ENCODE peak calls at places on chromosomes 2 and 18, in four cellular contexts. O is stomach, M is HCT116, Q is sigmoid colon. J is an unnamed sample.

GRCh38 chr18:55272510-55273243 is 313.4 kb upstream of the CCDC68 start:
- DNase-seq in O (no peak), M (no peak), Q (no peak), J (no peak)

GRCh38 chr2:127091148-127091547 is 15.8 kb downstream of the BIN1 start:
- DNase-seq in O (no peak), M (no peak), Q (no peak), J (no peak)

GRCh38 chr2:9958057-9958456 is 6.6 kb downstream of the GRHL1 start:
- DNase-seq in O (no peak), M (no peak), Q (no peak), J (no peak)

GRCh38 chr2:239305222-239305575 is 95.6 kb downstream of the HDAC4 start:
- DNase-seq in O (no peak), M (no peak), Q (peak), J (no peak)

GRCh38 chr18:54323970-54324369 is 33.7 kb downstream of the STARD6 start:
- DNase-seq in O (no peak), M (no peak), Q (no peak), J (no peak)

GRCh38 chr18:66329716-66330115 is 274.2 kb downstream of the CDH19 start:
- DNase-seq in O (no peak), M (no peak), Q (no peak), J (no peak)

GRCh38 chr18:79819064-79819725 is 21.5 kb downstream of the KCNG2 start:
- DNase-seq in O (peak), M (no peak), Q (no peak), J (no peak)

GRCh38 chr2:47771211-47771610 is 11.7 kb upstream of the MSH6 start:
- DNase-seq in O (no peak), M (peak), Q (no peak), J (no peak)

GRCh38 chr2:158184556-158185343 is 83.1 kb downstream of the UPP2 start:
- DNase-seq in O (no peak), M (no peak), Q (no peak), J (no peak)

GRCh38 chr18:75071484-75071785 is 137.5 kb downstream of the PTGR3 start:
- DNase-seq in O (no peak), M (no peak), Q (no peak), J (no peak)

GRCh38 chr2:181682026-181682789 is 1.9 kb upstream of the NEUROD1 start:
- DNase-seq in O (no peak), M (no peak), Q (no peak), J (no peak)

GRCh38 chr2:56191617-56192016 is 7.8 kb downstream of the CCDC85A start:
- DNase-seq in O (no peak), M (peak), Q (no peak), J (no peak)

GRCh38 chr2:64989982-64990614 is 899 bp downstream of the SLC1A4 start:
- DNase-seq in O (peak), M (no peak), Q (no peak), J (no peak)

GRCh38 chr2:119753041-119753929 is 6.4 kb upstream of the PTPN4 start:
- DNase-seq in O (no peak), M (peak), Q (no peak), J (no peak)

GRCh38 chr2:191041418-191042161 is 27.6 kb upstream of the STAT1 start:
- DNase-seq in O (no peak), M (peak), Q (no peak), J (no peak)

GRCh38 chr2:138071720-138072719 is 107.7 kb downstream of the HNMT start:
- DNase-seq in O (no peak), M (no peak), Q (no peak), J (no peak)

GRCh38 chr2:29706171-29706690 is 215.2 kb downstream of the ALK start:
- DNase-seq in O (no peak), M (no peak), Q (no peak), J (no peak)

GRCh38 chr2:178247255-178247654 is 52.9 kb downstream of the OSBPL6 start:
- DNase-seq in O (no peak), M (no peak), Q (no peak), J (no peak)

GRCh38 chr2:8118940-8119781 is 562.7 kb upstream of the ID2 start:
- DNase-seq in O (no peak), M (no peak), Q (no peak), J (no peak)

GRCh38 chr2:183000846-183001245 is 37.4 kb downstream of the NCKAP1 start:
- DNase-seq in O (no peak), M (no peak), Q (no peak), J (no peak)

GRCh38 chr2:105042189-105042588 is 4.3 kb downstream of the MRPS9 start:
- DNase-seq in O (no peak), M (no peak), Q (no peak), J (no peak)

GRCh38 chr18:38576349-38576748 is 1010.8 kb upstream of the CELF4 start:
- DNase-seq in O (no peak), M (no peak), Q (no peak), J (no peak)

GRCh38 chr18:53796042-53796729 is 428.3 kb downstream of the MBD2 start:
- DNase-seq in O (no peak), M (no peak), Q (no peak), J (no peak)

GRCh38 chr2:45850558-45850957 is 199.1 kb downstream of the PRKCE start:
- DNase-seq in O (no peak), M (no peak), Q (no peak), J (no peak)

GRCh38 chr18:58609536-58609993 is 19.3 kb downstream of the ALPK2 start:
- DNase-seq in O (no peak), M (no peak), Q (no peak), J (no peak)

GRCh38 chr2:26917135-26917836 is 53.2 kb upstream of the MAPRE3 start:
- DNase-seq in O (no peak), M (no peak), Q (no peak), J (no peak)

GRCh38 chr2:236774171-236774570 is 204.5 kb downstream of the ACKR3 start:
- DNase-seq in O (no peak), M (no peak), Q (no peak), J (no peak)

GRCh38 chr2:241902357-241902991 is 32.9 kb downstream of the RTP5 start:
- DNase-seq in O (peak), M (no peak), Q (no peak), J (no peak)

DNA sequence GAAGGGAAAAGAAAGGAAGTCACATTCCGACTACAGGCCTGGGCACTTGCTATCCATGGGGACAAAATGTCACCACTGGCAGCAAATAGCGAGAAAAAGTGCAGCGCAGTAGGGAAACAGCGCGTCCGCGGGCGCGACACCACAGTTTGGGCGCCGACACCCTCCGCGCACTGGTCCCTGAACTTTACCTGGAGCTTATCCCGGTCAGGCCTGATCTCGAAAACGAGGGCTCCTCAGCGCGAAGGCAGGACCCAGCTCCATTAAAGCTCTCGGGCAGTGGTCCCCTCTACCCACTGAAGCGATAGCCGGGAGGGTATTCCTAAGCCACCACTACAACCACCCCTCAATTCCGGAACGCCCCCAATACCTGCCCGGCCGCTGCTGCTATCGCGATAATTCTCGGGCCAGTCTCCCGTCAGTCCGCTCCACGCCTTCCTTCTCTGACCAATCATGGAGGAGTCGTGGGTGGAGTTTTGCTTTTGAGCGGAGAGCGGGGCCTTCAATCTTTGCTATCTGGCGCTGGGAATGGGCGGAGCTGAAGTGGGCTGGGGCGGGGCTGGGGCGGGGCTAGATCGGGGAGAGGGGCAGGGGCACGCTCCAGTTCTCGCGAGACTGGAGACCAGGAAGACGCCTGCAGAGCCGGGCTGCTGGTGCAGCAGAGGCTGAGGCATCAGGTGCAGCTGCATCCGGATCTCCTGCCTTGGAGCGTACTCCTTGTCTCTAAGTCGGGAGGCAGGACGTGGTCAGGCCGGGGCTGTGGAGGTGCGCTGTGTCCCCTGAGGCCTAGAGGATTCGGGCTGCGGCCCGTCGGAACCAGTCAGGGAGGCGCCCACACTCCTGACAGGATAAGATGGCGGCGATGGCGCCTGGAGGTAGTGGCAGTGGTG is at the start of the genes PIGN and RELCH:
- DNase-seq in O (peak), M (peak), Q (peak), J (peak)
- TF ChIP-seq POLR2AphosphoS5 in O (peak), M (peak), Q (peak), J (peak)

GRCh38 chr18:12702221-12703095 is at the start of the genes CEP76 and PSMG2:
- DNase-seq in O (peak), M (peak), Q (peak), J (peak)
- TF ChIP-seq POLR2A in O (peak), M (peak), Q (peak), J (peak)

GRCh38 chr2:12155308-12156061 is 409.1 kb downstream of the LPIN1 start:
- DNase-seq in O (no peak), M (peak), Q (peak), J (no peak)
- TF ChIP-seq POLR2AphosphoS5 in O (no peak), M (no peak), Q (peak), J (no peak)

GRCh38 chr2:96146881-96147592 is 1.8 kb upstream of the DUSP2 start:
- DNase-seq in O (no peak), M (no peak), Q (peak), J (no peak)

GRCh38 chr2:96150007-96150406 is 4.8 kb upstream of the DUSP2 start:
- DNase-seq in O (no peak), M (no peak), Q (peak), J (no peak)

GRCh38 chr2:96147593-96148201 is 2.5 kb upstream of the DUSP2 start:
- DNase-seq in O (no peak), M (no peak), Q (peak), J (no peak)

GRCh38 chr2:96146151-96146880 is 1.1 kb upstream of the DUSP2 start:
- DNase-seq in O (peak), M (no peak), Q (peak), J (peak)

DNA sequence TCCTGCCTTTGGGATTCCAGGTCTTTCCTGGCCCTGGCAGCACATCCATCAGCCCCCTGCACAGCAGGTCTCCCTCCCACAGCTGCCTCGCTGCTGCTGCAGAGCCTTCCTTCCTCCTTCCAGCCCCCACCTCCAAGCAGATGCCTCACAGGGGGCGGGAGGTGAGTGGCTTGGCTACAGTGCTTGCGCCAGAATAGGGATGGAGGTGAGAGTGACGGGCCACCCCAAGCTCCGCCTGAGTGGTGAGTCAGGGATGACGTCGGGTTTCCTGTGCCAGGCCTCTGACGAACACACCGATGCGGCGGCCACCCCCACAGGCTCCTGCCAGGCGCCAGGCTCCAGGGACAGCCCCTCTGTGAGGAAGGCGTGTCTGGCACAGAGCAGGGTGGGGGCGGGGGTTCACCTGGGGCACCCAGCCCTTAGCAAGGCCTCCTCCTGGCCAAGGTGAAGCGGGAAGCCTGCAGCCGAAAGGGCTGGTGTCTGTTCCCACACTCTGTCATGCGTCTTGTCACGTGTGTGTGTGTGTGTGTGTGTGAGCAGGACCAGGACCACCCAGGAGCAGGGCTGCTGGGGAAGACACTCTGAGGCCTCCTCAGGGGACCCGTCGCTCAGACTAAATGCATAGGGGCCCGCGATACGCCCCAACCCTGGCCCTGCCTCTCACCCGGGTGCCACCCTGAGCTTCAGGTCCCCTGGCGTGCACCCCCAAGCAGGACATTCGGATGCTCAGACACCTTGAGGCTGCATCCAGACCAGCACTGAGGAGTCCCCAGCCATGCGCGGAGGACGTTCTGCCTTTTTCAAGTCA is 3.4 kb upstream of the DUSP2 start:
- DNase-seq in O (peak), M (peak), Q (peak), J (peak)
- TF ChIP-seq POLR2A in O (no peak), M (no peak), Q (no peak), J (peak)

DNA sequence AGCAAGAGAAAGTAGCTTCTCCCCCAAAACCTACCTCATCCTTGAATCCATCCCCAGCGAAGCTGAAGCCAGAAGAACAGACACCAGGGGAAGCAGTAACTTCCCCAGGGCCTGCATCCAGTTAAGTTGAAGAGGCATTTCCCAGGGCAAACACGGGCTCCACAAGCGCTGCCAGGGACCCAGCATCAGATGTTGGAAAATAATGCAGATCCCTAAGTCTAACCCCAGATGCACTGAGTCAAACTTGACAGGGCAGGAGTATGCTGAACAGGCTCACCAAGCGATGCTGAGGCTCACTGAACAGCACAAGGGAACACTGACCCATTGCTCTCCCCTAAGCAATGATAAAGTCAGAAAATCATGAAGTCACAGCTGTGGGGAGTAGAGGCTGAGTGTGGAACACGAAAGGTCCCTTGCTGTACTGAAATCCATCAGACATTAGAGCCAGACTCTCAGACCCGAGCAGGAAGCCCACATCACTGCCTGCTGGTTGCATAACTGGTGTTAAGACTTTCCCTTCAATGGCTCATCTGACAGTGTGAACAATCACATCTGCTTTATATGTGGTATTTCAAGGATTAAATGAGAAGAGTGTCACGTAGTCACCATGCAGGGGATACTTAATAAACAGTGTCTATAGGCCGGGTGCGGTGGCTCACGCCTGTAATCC is 36.3 kb downstream of the TNS1 start:
- DNase-seq in O (no peak), M (no peak), Q (peak), J (no peak)
- TF ChIP-seq POLR2AphosphoS5 in O (no peak), M (no peak), Q (no peak), J (no peak)

DNA sequence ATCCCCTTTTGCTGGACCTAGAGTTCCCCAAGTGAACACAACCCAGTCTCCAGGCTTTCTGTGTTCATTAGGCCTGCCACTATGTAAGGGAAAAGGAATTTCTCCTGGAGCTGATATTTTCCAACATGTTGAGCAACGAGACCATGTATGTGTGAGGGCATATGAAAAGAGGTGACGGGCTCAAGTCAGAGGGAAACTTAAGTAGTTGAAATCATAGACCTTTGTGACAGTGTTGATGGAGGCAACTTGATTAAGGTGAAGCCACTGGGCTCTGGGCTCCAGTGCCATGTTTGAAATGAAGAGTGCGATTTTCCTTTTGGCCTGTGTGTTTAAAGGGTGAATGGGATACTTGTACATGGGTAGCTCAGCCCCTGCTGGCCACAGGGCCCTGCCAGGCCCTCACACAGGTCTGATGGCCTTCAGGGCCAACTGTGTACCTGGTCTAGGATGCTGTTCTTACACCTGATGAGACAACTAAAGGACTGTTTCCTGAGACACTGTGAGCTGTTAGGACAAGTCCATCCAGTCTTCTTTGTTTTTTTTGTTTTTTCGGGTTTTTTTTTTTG is 27.1 kb downstream of the FOSL2 start:
- DNase-seq in O (no peak), M (no peak), Q (peak), J (no peak)
- TF ChIP-seq POLR2A in O (no peak), M (no peak), Q (no peak), J (no peak)

J was measured in GM12891.